ENCODE peak calls at places on chromosome 4, in five cellular contexts. G, E, R, C and S are unnamed samples.

GRCh38 chr4:158302076-158302866 is 92.0 kb downstream of the TMEM144 start:
- DNase-seq in E (no peak), R (no peak), G (no peak), C (no peak), S (no peak)

GRCh38 chr4:156971623-156972369 is at the start of gene PDGFC:
- DNase-seq in R (peak), C (peak), E (no peak), G (peak), S (no peak)

GRCh38 chr4:98518555-98519267 is 139.7 kb downstream of the TSPAN5 start:
- DNase-seq in C (peak), G (no peak), R (no peak), E (no peak), S (no peak)

GRCh38 chr4:7978907-7979651 is 39.4 kb upstream of the AFAP1 start:
- DNase-seq in E (no peak), R (no peak), C (no peak), G (no peak), S (no peak)

GRCh38 chr4:83431200-83431599 is 24.4 kb downstream of the HELQ start:
- DNase-seq in R (no peak), C (no peak), G (no peak), E (no peak), S (no peak)

GRCh38 chr4:74410741-74411140 is 34.2 kb upstream of the AREG start:
- DNase-seq in R (no peak), C (no peak), E (no peak), G (no peak), S (no peak)

GRCh38 chr4:4720671-4721070 is 138.8 kb upstream of the MSX1 start:
- DNase-seq in R (no peak), C (no peak), E (no peak), G (no peak), S (no peak)

GRCh38 chr4:89681219-89681618 is 155.7 kb downstream of the SNCA start:
- DNase-seq in R (no peak), G (no peak), C (no peak), E (no peak), S (no peak)

GRCh38 chr4:7518871-7519637 is 84.3 kb upstream of the PSAPL1 start:
- DNase-seq in C (no peak), E (no peak), R (no peak), G (no peak), S (no peak)

GRCh38 chr4:86720508-86721068 is 126.5 kb downstream of the PTPN13 start:
- DNase-seq in E (no peak), C (no peak), R (no peak), G (no peak), S (no peak)

GRCh38 chr4:138639018-138639876 is 376.3 kb upstream of the NOCT start:
- DNase-seq in G (no peak), E (no peak), C (no peak), R (no peak), S (no peak)

GRCh38 chr4:100936676-100937390 is 410.5 kb downstream of the PPP3CA start:
- DNase-seq in R (no peak), E (no peak), C (no peak), G (no peak), S (no peak)

GRCh38 chr4:123477804-123478209 is 81.2 kb downstream of the SPRY1 start:
- DNase-seq in R (no peak), G (peak), C (peak), E (peak), S (no peak)

GRCh38 chr4:154643493-154643892 is 31.0 kb upstream of the FGG start:
- DNase-seq in R (no peak), E (no peak), C (no peak), G (no peak), S (no peak)

GRCh38 chr4:15100994-15101695 is 98.9 kb downstream of the CPEB2 start:
- DNase-seq in E (no peak), R (no peak), G (no peak), C (no peak), S (no peak)

GRCh38 chr4:105895609-105896460 is 564 bp downstream of the NPNT start:
- DNase-seq in R (peak), G (peak), C (no peak), E (no peak), S (no peak)

GRCh38 chr4:121156822-121157769 is 7.0 kb downstream of the TNIP3 start:
- DNase-seq in E (peak), R (peak), C (no peak), G (peak), S (peak)

GRCh38 chr4:13905543-13905942 is 278.0 kb upstream of the BOD1L1 start:
- DNase-seq in G (no peak), R (no peak), C (no peak), E (no peak), S (no peak)

GRCh38 chr4:153233761-153234371 is 29.6 kb downstream of the TRIM2 start:
- DNase-seq in C (no peak), G (no peak), R (no peak), E (no peak), S (no peak)

GRCh38 chr4:52670121-52670520 is 11.0 kb upstream of the USP46 start:
- DNase-seq in G (no peak), E (no peak), C (no peak), R (no peak), S (no peak)

GRCh38 chr4:121898150-121898549 is 27.9 kb upstream of the BBS7 start:
- DNase-seq in E (peak), C (no peak), R (no peak), G (no peak), S (peak)

GRCh38 chr4:152992027-152992426 is 55.9 kb downstream of the FHDC1 start:
- DNase-seq in G (no peak), E (no peak), C (no peak), R (no peak), S (no peak)

GRCh38 chr4:15149842-15150592 is 147.7 kb downstream of the CPEB2 start:
- DNase-seq in C (no peak), R (peak), G (peak), E (no peak), S (no peak)

GRCh38 chr4:64405761-64406160 is 3.5 kb downstream of the TECRL start:
- DNase-seq in C (no peak), R (no peak), E (no peak), G (no peak), S (no peak)

GRCh38 chr4:42843694-42844093 is 48.8 kb upstream of the GRXCR1 start:
- DNase-seq in E (no peak), C (no peak), G (no peak), R (no peak), S (no peak)

GRCh38 chr4:61204353-61204752 is 4.2 kb downstream of the ADGRL3 start:
- DNase-seq in C (no peak), E (no peak), R (peak), G (no peak), S (no peak)

GRCh38 chr4:81457345-81457744 is 14.4 kb downstream of the RASGEF1B start:
- DNase-seq in G (no peak), E (no peak), C (no peak), R (no peak), S (no peak)

GRCh38 chr4:31290836-31291235 is 570.7 kb downstream of the PCDH7 start:
- DNase-seq in G (no peak), R (no peak), C (no peak), E (no peak), S (no peak)

GRCh38 chr4:185796176-185796575 is 15.8 kb downstream of the SORBS2 start:
- DNase-seq in G (no peak), C (no peak), E (no peak), R (no peak), S (no peak)

GRCh38 chr4:27692098-27692679 is 831.5 kb downstream of the STIM2 start:
- DNase-seq in R (peak), G (no peak), C (no peak), E (no peak), S (no peak)

GRCh38 chr4:77044458-77045124 is 31.2 kb downstream of the CCNI start:
- DNase-seq in R (no peak), G (no peak), E (no peak), C (no peak), S (no peak)